ENCODE peak calls at places on chromosomes 12 and 14, in four cellular contexts. W, O, X and G are unnamed samples.

GRCh38 chr12:120639771-120640721 is at the start of gene CABP1:
- DNase-seq in W (peak), X (peak), O (peak), G (no peak)

GRCh38 chr14:64388533-64389243 is 535 bp downstream of the MTHFD1 start:
- DNase-seq in W (peak), X (peak), O (peak), G (peak)

GRCh38 chr12:43711348-43711747 is 47.2 kb downstream of the PUS7L start:
- DNase-seq in X (no peak), W (no peak), O (no peak), G (no peak)

GRCh38 chr14:68598621-68599447 is 194.0 kb downstream of the ZFP36L1 start:
- DNase-seq in X (no peak), W (no peak), O (peak), G (peak)

GRCh38 chr14:77603654-77604270 is 12.7 kb downstream of the SPTLC2 start:
- DNase-seq in X (no peak), O (no peak), W (no peak), G (no peak)

GRCh38 chr12:2944401-2945047 is 14.7 kb upstream of the TEAD4 start:
- DNase-seq in X (peak), W (peak), O (peak), G (peak)

GRCh38 chr14:104882325-104882973 is 17.4 kb downstream of the CEP170B start:
- DNase-seq in W (peak), X (peak), O (peak), G (no peak)

GRCh38 chr12:109744026-109744425 is 30.4 kb downstream of the FAM222A start:
- DNase-seq in O (no peak), X (no peak), W (no peak), G (no peak)

GRCh38 chr12:55717397-55718007 is 1.7 kb downstream of the BLOC1S1 start:
- DNase-seq in O (no peak), X (no peak), W (no peak), G (no peak)

GRCh38 chr12:104242546-104243206 is 27.1 kb downstream of the TXNRD1 start:
- DNase-seq in X (no peak), W (no peak), O (no peak), G (no peak)

GRCh38 chr14:26863736-26864135 is 265.9 kb upstream of the NOVA1 start:
- DNase-seq in W (no peak), X (no peak), O (no peak), G (peak)

GRCh38 chr12:65882504-65882903 is 58.2 kb downstream of the HMGA2 start:
- DNase-seq in O (no peak), W (no peak), X (no peak), G (no peak)

GRCh38 chr12:65881348-65881961 is 57.2 kb downstream of the HMGA2 start:
- DNase-seq in X (peak), O (peak), W (no peak), G (peak)

GRCh38 chr12:65879878-65880277 is 55.6 kb downstream of the HMGA2 start:
- DNase-seq in W (no peak), X (no peak), O (no peak), G (peak)

GRCh38 chr12:65885312-65885711 is 61.0 kb downstream of the HMGA2 start:
- DNase-seq in W (no peak), X (no peak), O (no peak), G (peak)

GRCh38 chr12:65881965-65882413 is 57.7 kb downstream of the HMGA2 start:
- DNase-seq in X (peak), O (peak), W (no peak), G (peak)
- TF ChIP-seq CTCF in X (peak), O (no peak), W (no peak), G (peak)

GRCh38 chr14:58639842-58640484 is 2.2 kb downstream of the DACT1 start:
- DNase-seq in O (peak), X (peak), W (peak), G (peak)
- TF ChIP-seq CTCF in O (peak), X (peak), W (peak), G (peak)

DNA sequence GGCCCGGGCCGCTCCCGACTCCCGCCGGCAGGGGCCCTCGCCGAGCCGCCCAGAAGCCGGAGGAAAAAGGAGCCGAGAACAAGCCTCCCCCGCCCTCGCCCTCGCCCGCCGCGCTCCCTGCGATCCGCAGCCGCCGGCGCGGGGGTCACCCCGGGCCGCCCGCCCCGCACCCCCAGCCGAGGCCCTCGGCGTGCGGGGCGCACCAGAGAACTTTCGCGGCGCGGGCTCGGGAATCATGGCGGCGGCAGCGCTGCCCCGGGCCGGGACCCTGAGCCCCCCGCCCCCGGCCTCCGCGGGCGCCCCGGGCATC is 519 bp downstream of the CDK2AP1 start:
- DNase-seq in O (peak), W (peak), X (peak), G (peak)
- TF ChIP-seq CTCF in O (peak), W (no peak), X (peak), G (peak)

GRCh38 chr12:65943388-65944137 is 119.3 kb downstream of the HMGA2 start:
- DNase-seq in O (no peak), W (no peak), X (no peak), G (peak)
- TF ChIP-seq CTCF in O (peak), W (no peak), X (peak), G (peak)

GRCh38 chr12:130461868-130462557 is 124.3 kb downstream of the PIWIL1 start:
- DNase-seq in O (no peak), X (peak), W (no peak), G (no peak)

GRCh38 chr12:130460611-130461478 is 123.2 kb downstream of the PIWIL1 start:
- DNase-seq in O (no peak), X (no peak), W (no peak), G (no peak)

GRCh38 chr12:130458341-130458740 is 120.7 kb downstream of the PIWIL1 start:
- DNase-seq in W (no peak), O (no peak), X (no peak), G (no peak)

GRCh38 chr12:130462558-130462924 is 124.9 kb downstream of the PIWIL1 start:
- DNase-seq in X (no peak), O (no peak), W (no peak), G (no peak)

DNA sequence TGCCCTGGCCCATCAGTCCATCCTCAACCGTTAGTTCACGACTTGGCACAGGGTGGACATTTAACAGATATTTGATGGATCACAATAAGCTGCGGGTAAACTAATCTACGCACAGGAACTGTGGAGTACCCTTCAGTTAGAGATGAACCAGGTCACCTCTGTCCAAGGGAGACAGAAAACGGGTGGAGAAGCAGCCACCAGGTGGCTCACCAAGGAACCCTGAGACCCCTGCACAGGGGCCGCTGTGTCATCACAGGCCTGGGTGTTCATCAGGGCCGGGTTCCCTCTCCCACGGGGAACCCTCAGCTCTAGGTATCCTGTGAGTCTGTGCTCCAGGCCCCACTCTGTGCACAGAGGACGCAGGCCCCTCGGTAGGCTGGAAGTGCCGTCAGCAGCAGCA is 122.2 kb downstream of the PIWIL1 start:
- DNase-seq in X (no peak), O (no peak), W (no peak), G (no peak)
- TF ChIP-seq CTCF in X (no peak), O (no peak), W (peak), G (no peak)

DNA sequence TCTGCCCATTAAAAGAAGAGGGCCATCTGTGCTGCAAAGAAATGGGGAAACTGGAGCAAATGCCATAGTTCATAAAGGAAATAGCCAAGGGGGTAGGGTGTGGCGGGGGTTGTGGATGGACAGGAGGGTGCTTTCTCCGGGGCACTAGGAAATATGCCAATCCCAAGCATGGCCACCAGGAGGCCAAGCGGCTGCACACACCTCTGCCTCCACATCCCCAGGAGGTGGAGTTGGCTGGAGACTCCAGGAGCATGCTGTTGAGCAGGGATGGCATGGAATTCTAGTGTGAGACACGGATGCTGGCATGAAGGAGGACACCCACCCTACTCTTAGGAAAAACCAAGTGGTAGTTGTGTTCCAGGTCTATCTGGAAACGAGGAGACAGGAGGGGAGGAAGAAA is 25.2 kb downstream of the NID2 start:
- DNase-seq in W (peak), O (peak), X (peak), G (no peak)
- TF ChIP-seq CTCF in W (peak), O (peak), X (peak), G (peak)

GRCh38 chr12:88156075-88156654 is 14.1 kb downstream of the TMTC3 start:
- DNase-seq in W (no peak), O (no peak), X (no peak), G (no peak)

GRCh38 chr12:88150063-88150462 is 8.0 kb downstream of the TMTC3 start:
- DNase-seq in O (no peak), X (no peak), W (no peak), G (no peak)

GRCh38 chr12:88153959-88154358 is 11.9 kb downstream of the TMTC3 start:
- DNase-seq in O (peak), W (peak), X (peak), G (peak)
- TF ChIP-seq CTCF in O (peak), W (peak), X (peak), G (peak)

GRCh38 chr12:116731801-116732200 is 6.1 kb downstream of the SPRING1 start:
- DNase-seq in X (no peak), O (no peak), W (no peak), G (no peak)

GRCh38 chr12:116726749-116727148 is 11.1 kb downstream of the SPRING1 start:
- DNase-seq in W (no peak), O (no peak), X (no peak), G (no peak)

GRCh38 chr12:116722245-116722644 is 15.6 kb downstream of the SPRING1 start:
- DNase-seq in X (no peak), O (no peak), W (no peak), G (no peak)

GRCh38 chr12:116727261-116727660 is 10.6 kb downstream of the SPRING1 start:
- DNase-seq in W (no peak), X (no peak), O (no peak), G (no peak)

DNA sequence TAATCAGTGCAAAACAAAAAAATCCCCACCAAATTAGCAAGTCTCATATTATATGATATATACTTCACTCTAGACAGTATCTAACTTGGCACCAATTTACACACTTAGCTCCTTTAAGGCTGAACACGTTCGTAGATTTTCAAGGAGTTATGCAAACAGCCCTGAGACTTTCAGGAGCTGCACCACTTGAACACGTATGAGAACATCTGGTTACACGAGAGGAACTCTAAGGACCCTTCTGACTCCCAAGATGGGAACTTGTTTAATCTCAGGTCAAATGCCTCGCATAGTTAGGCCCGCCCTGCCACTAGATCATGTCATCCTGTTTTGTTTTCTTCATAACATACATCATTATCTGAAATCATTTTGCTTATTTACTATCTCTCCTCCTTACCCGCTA is 10.0 kb downstream of the SPRING1 start:
- DNase-seq in W (no peak), X (no peak), O (no peak), G (no peak)
- TF ChIP-seq CTCF in W (no peak), X (no peak), O (no peak), G (no peak)

DNA sequence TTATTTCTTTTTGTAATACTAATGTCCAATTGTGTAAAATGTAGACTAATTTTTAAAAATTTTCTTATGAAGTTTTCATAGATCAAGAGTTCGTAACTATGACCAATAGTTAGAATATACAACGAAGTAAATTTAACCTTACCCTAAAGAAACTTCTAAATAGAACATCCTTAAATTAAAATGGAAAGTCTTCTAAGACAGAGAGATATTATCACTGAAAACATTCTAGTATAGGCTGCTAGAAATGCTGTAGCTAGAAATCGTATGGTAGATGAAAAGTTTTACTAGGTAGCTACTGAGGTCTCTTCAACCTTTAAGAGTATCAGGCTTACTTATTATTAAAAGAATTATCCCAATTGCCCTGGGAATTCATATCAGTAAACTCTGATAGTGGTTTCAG is 925 bp downstream of the CLEC2A start:
- DNase-seq in X (no peak), O (no peak), W (no peak), G (no peak)
- TF ChIP-seq CTCF in X (no peak), O (no peak), W (no peak), G (no peak)